ENCODE peak calls at places on chromosomes 5 and 9, in eight cellular contexts. One of them, this sample, is unnamed. For H3K9me3 and H3K36me3, the result is how much of the 10 kb centered on the place peaks cover.

GRCh38 chr5:1392261-1392660 is 47.4 kb upstream of the CLPTM1L start:
- DNase-seq in effector memory CD4-positive, alpha-beta T cell: no peak
- DNase-seq in cardiac muscle cell: no peak
- DNase-seq in Peyer's patch: no peak
- DNase-seq in neuronal stem cell: no peak
- DNase-seq in stomach: no peak
- DNase-seq in right lobe of liver: no peak
- DNase-seq in left ventricle myocardium inferior: no peak
- DNase-seq in this sample: no peak

GRCh38 chr5:1901081-1901480 is 18.4 kb upstream of the IRX4 start:
- DNase-seq in left ventricle myocardium inferior: no peak
- DNase-seq in right lobe of liver: no peak
- DNase-seq in effector memory CD4-positive, alpha-beta T cell: no peak
- DNase-seq in stomach: no peak
- DNase-seq in cardiac muscle cell: no peak
- DNase-seq in Peyer's patch: no peak
- DNase-seq in neuronal stem cell: no peak
- DNase-seq in this sample: peak

GRCh38 chr5:58246521-58246944 is 213.4 kb downstream of the PLK2 start:
- DNase-seq in neuronal stem cell: no peak
- DNase-seq in effector memory CD4-positive, alpha-beta T cell: no peak
- DNase-seq in Peyer's patch: no peak
- DNase-seq in cardiac muscle cell: no peak
- DNase-seq in right lobe of liver: no peak
- DNase-seq in stomach: no peak
- DNase-seq in left ventricle myocardium inferior: no peak
- DNase-seq in this sample: no peak

GRCh38 chr5:74034738-74035137 is 408.7 kb downstream of the ARHGEF28 start:
- DNase-seq in neuronal stem cell: no peak
- DNase-seq in cardiac muscle cell: no peak
- DNase-seq in Peyer's patch: no peak
- DNase-seq in effector memory CD4-positive, alpha-beta T cell: no peak
- DNase-seq in stomach: no peak
- DNase-seq in right lobe of liver: no peak
- DNase-seq in left ventricle myocardium inferior: no peak
- DNase-seq in this sample: peak

GRCh38 chr5:148387325-148387724 is 3.6 kb downstream of the FBXO38 start:
- DNase-seq in cardiac muscle cell: no peak
- DNase-seq in stomach: no peak
- DNase-seq in Peyer's patch: no peak
- DNase-seq in left ventricle myocardium inferior: no peak
- DNase-seq in right lobe of liver: no peak
- DNase-seq in neuronal stem cell: no peak
- DNase-seq in effector memory CD4-positive, alpha-beta T cell: no peak
- DNase-seq in this sample: no peak

GRCh38 chr9:134378901-134379338 is 52.7 kb downstream of the RXRA start:
- DNase-seq in left ventricle myocardium inferior: peak
- DNase-seq in effector memory CD4-positive, alpha-beta T cell: no peak
- DNase-seq in Peyer's patch: no peak
- DNase-seq in cardiac muscle cell: no peak
- DNase-seq in right lobe of liver: peak
- DNase-seq in stomach: peak
- DNase-seq in neuronal stem cell: no peak
- DNase-seq in this sample: peak

GRCh38 chr5:135337064-135337463 is 62.0 kb downstream of the MACROH2A1 start:
- DNase-seq in cardiac muscle cell: no peak
- DNase-seq in neuronal stem cell: no peak
- DNase-seq in right lobe of liver: no peak
- DNase-seq in effector memory CD4-positive, alpha-beta T cell: no peak
- DNase-seq in Peyer's patch: no peak
- DNase-seq in stomach: no peak
- DNase-seq in left ventricle myocardium inferior: no peak
- DNase-seq in this sample: peak

GRCh38 chr5:7629559-7629958 is 221.4 kb downstream of the CFAP90 start:
- DNase-seq in neuronal stem cell: no peak
- DNase-seq in stomach: no peak
- DNase-seq in left ventricle myocardium inferior: no peak
- DNase-seq in right lobe of liver: no peak
- DNase-seq in effector memory CD4-positive, alpha-beta T cell: no peak
- DNase-seq in Peyer's patch: no peak
- DNase-seq in cardiac muscle cell: no peak
- DNase-seq in this sample: no peak

GRCh38 chr5:180848265-180848664 is 12.8 kb downstream of the ZFP62 start:
- DNase-seq in cardiac muscle cell: no peak
- DNase-seq in right lobe of liver: no peak
- DNase-seq in left ventricle myocardium inferior: no peak
- DNase-seq in neuronal stem cell: no peak
- DNase-seq in stomach: no peak
- DNase-seq in effector memory CD4-positive, alpha-beta T cell: no peak
- DNase-seq in Peyer's patch: no peak
- DNase-seq in this sample: no peak

GRCh38 chr5:180847053-180847452 is 14.0 kb downstream of the ZFP62 start:
- DNase-seq in neuronal stem cell: no peak
- DNase-seq in stomach: no peak
- DNase-seq in left ventricle myocardium inferior: no peak
- DNase-seq in effector memory CD4-positive, alpha-beta T cell: no peak
- DNase-seq in right lobe of liver: no peak
- DNase-seq in cardiac muscle cell: no peak
- DNase-seq in Peyer's patch: no peak
- DNase-seq in this sample: no peak

GRCh38 chr5:180844858-180845257 is 16.2 kb downstream of the ZFP62 start:
- DNase-seq in stomach: no peak
- DNase-seq in Peyer's patch: no peak
- DNase-seq in neuronal stem cell: no peak
- DNase-seq in effector memory CD4-positive, alpha-beta T cell: no peak
- DNase-seq in right lobe of liver: no peak
- DNase-seq in cardiac muscle cell: no peak
- DNase-seq in left ventricle myocardium inferior: no peak
- DNase-seq in this sample: no peak

GRCh38 chr5:180848878-180849277 is 12.2 kb downstream of the ZFP62 start:
- DNase-seq in left ventricle myocardium inferior: no peak
- DNase-seq in Peyer's patch: no peak
- DNase-seq in effector memory CD4-positive, alpha-beta T cell: no peak
- DNase-seq in neuronal stem cell: no peak
- DNase-seq in cardiac muscle cell: no peak
- DNase-seq in right lobe of liver: no peak
- DNase-seq in stomach: no peak
- DNase-seq in this sample: no peak

GRCh38 chr5:180844432-180844831 is 16.6 kb downstream of the ZFP62 start:
- DNase-seq in right lobe of liver: no peak
- DNase-seq in left ventricle myocardium inferior: no peak
- DNase-seq in stomach: no peak
- DNase-seq in cardiac muscle cell: no peak
- DNase-seq in Peyer's patch: no peak
- DNase-seq in neuronal stem cell: no peak
- DNase-seq in effector memory CD4-positive, alpha-beta T cell: no peak
- DNase-seq in this sample: no peak
- H3K9me3 ChIP-seq in right lobe of liver: under half
- H3K9me3 ChIP-seq in left ventricle myocardium inferior: under half
- H3K9me3 ChIP-seq in stomach: under half
- H3K9me3 ChIP-seq in cardiac muscle cell: under half
- H3K9me3 ChIP-seq in Peyer's patch: under half
- H3K9me3 ChIP-seq in neuronal stem cell: under half
- H3K9me3 ChIP-seq in effector memory CD4-positive, alpha-beta T cell: under half
- H3K9me3 ChIP-seq in this sample: under half

DNA sequence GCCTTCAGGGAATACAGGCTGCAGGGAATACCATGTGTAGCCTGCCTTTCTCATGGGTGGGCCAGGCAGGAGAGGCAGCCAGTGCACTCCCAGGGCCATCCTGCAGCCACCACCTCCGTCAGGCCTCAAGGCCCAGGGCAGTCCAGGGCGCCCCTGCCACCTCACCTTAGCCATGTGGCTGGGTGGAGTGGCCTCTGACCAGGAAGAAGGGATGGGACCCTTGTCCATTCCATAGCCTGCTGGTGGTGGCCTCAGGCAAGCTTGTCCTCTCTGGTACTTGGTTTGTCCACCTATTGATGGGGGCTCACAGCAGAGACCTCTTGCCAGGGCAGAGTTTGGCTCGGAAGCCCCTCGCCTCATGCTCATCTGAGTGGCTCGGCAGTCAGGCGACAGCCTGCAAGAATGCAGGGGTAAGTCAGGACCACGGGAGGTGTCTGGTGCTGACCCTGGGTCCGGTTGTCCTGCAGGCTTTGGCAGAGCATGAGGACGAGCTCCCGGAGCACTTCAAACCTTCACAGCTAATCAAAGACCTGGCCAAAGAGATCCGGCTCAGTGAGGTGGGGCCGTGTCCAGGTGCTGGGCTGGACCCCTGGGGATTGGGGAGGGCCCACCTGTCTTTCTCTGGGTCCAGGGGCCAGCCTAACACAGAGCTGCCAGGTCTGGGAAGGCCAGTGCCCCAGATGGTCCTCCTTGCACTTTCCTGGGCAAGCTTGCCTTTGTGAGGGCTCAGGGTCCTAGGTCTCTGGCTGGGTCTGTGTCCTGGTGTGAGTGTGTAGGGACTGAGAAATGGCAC is 82.9 kb downstream of the PHF2 start:
- DNase-seq in neuronal stem cell: no peak
- DNase-seq in stomach: no peak
- DNase-seq in right lobe of liver: peak
- DNase-seq in cardiac muscle cell: no peak
- DNase-seq in effector memory CD4-positive, alpha-beta T cell: no peak
- DNase-seq in Peyer's patch: peak
- DNase-seq in left ventricle myocardium inferior: peak
- DNase-seq in this sample: no peak
- H3K36me3 ChIP-seq in neuronal stem cell: under half
- H3K36me3 ChIP-seq in stomach: half or more
- H3K36me3 ChIP-seq in right lobe of liver: under half
- H3K36me3 ChIP-seq in cardiac muscle cell: under half
- H3K36me3 ChIP-seq in effector memory CD4-positive, alpha-beta T cell: half or more
- H3K36me3 ChIP-seq in Peyer's patch: under half
- H3K36me3 ChIP-seq in left ventricle myocardium inferior: half or more
- H3K36me3 ChIP-seq in this sample: under half

GRCh38 chr5:9058666-9059065 is 487.2 kb downstream of the SEMA5A start:
- DNase-seq in stomach: no peak
- DNase-seq in neuronal stem cell: no peak
- DNase-seq in effector memory CD4-positive, alpha-beta T cell: no peak
- DNase-seq in cardiac muscle cell: no peak
- DNase-seq in left ventricle myocardium inferior: no peak
- DNase-seq in right lobe of liver: no peak
- DNase-seq in Peyer's patch: no peak
- DNase-seq in this sample: peak

GRCh38 chr5:9062873-9063272 is 483.0 kb downstream of the SEMA5A start:
- DNase-seq in neuronal stem cell: no peak
- DNase-seq in Peyer's patch: no peak
- DNase-seq in stomach: no peak
- DNase-seq in cardiac muscle cell: no peak
- DNase-seq in right lobe of liver: no peak
- DNase-seq in left ventricle myocardium inferior: no peak
- DNase-seq in effector memory CD4-positive, alpha-beta T cell: no peak
- DNase-seq in this sample: no peak

GRCh38 chr5:9058161-9058560 is 487.7 kb downstream of the SEMA5A start:
- DNase-seq in left ventricle myocardium inferior: no peak
- DNase-seq in neuronal stem cell: no peak
- DNase-seq in Peyer's patch: no peak
- DNase-seq in cardiac muscle cell: no peak
- DNase-seq in effector memory CD4-positive, alpha-beta T cell: no peak
- DNase-seq in right lobe of liver: no peak
- DNase-seq in stomach: no peak
- DNase-seq in this sample: no peak

GRCh38 chr5:9057406-9058000 is 488.4 kb downstream of the SEMA5A start:
- DNase-seq in effector memory CD4-positive, alpha-beta T cell: no peak
- DNase-seq in left ventricle myocardium inferior: no peak
- DNase-seq in right lobe of liver: no peak
- DNase-seq in stomach: no peak
- DNase-seq in neuronal stem cell: no peak
- DNase-seq in Peyer's patch: peak
- DNase-seq in cardiac muscle cell: no peak
- DNase-seq in this sample: no peak

DNA sequence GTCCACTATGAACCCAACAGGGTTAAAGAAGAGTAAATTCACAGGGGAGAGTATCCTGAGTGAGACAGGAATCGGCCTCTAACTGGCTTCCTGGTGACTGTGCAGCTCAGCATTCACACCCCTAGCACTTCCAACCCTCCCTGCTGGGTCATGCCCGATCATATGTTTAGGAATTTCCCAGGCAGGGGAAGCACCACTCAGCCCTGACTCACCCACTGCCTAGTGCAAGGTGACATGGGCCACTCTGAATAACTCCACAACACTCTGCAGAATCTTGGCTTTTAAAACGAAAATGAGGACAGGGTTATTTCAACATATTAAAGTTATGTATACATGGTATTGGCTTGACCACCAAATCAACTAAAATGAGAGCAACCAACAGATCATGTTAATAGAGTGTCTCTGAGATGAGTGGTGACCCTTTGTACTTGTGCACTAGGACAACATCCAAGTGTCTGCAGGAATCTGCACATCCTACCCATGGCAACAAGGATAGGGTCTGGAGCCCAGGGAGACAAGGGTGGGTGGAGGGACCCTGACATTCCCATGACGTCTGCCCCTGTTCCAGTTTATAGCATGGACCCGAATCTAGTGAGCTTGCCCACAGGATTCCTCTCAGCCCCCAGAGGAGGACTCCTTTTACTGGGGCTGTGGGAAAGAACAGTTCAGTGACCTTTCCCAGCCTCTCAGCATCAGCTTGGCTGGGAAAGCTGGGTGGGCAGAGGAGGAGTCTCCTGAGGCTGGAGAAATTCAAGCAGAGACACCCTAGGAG is 485.8 kb downstream of the SEMA5A start:
- DNase-seq in Peyer's patch: peak
- DNase-seq in stomach: no peak
- DNase-seq in cardiac muscle cell: no peak
- DNase-seq in left ventricle myocardium inferior: peak
- DNase-seq in neuronal stem cell: no peak
- DNase-seq in right lobe of liver: no peak
- DNase-seq in effector memory CD4-positive, alpha-beta T cell: no peak
- DNase-seq in this sample: peak
- H3K9me3 ChIP-seq in Peyer's patch: under half
- H3K9me3 ChIP-seq in stomach: under half
- H3K9me3 ChIP-seq in cardiac muscle cell: under half
- H3K9me3 ChIP-seq in left ventricle myocardium inferior: under half
- H3K9me3 ChIP-seq in neuronal stem cell: under half
- H3K9me3 ChIP-seq in right lobe of liver: under half
- H3K9me3 ChIP-seq in effector memory CD4-positive, alpha-beta T cell: under half
- H3K9me3 ChIP-seq in this sample: under half

GRCh38 chr9:90896231-90896630 is 94.6 kb downstream of the SYK start:
- DNase-seq in Peyer's patch: no peak
- DNase-seq in neuronal stem cell: no peak
- DNase-seq in left ventricle myocardium inferior: no peak
- DNase-seq in stomach: no peak
- DNase-seq in right lobe of liver: no peak
- DNase-seq in cardiac muscle cell: no peak
- DNase-seq in effector memory CD4-positive, alpha-beta T cell: no peak
- DNase-seq in this sample: no peak

GRCh38 chr9:90893706-90894105 is 92.1 kb downstream of the SYK start:
- DNase-seq in Peyer's patch: no peak
- DNase-seq in neuronal stem cell: no peak
- DNase-seq in left ventricle myocardium inferior: no peak
- DNase-seq in right lobe of liver: no peak
- DNase-seq in cardiac muscle cell: no peak
- DNase-seq in stomach: no peak
- DNase-seq in effector memory CD4-positive, alpha-beta T cell: no peak
- DNase-seq in this sample: no peak

GRCh38 chr9:90894956-90895687 is 93.5 kb downstream of the SYK start:
- DNase-seq in neuronal stem cell: no peak
- DNase-seq in left ventricle myocardium inferior: no peak
- DNase-seq in right lobe of liver: no peak
- DNase-seq in Peyer's patch: no peak
- DNase-seq in cardiac muscle cell: peak
- DNase-seq in effector memory CD4-positive, alpha-beta T cell: no peak
- DNase-seq in stomach: no peak
- DNase-seq in this sample: peak

GRCh38 chr9:90898229-90898628 is 96.6 kb downstream of the SYK start:
- DNase-seq in neuronal stem cell: no peak
- DNase-seq in effector memory CD4-positive, alpha-beta T cell: no peak
- DNase-seq in Peyer's patch: no peak
- DNase-seq in left ventricle myocardium inferior: no peak
- DNase-seq in stomach: no peak
- DNase-seq in cardiac muscle cell: peak
- DNase-seq in right lobe of liver: no peak
- DNase-seq in this sample: no peak

GRCh38 chr9:90895786-90896185 is 94.2 kb downstream of the SYK start:
- DNase-seq in cardiac muscle cell: no peak
- DNase-seq in Peyer's patch: no peak
- DNase-seq in neuronal stem cell: no peak
- DNase-seq in effector memory CD4-positive, alpha-beta T cell: no peak
- DNase-seq in stomach: no peak
- DNase-seq in left ventricle myocardium inferior: no peak
- DNase-seq in right lobe of liver: no peak
- DNase-seq in this sample: no peak
- H3K36me3 ChIP-seq in cardiac muscle cell: under half
- H3K36me3 ChIP-seq in Peyer's patch: under half
- H3K36me3 ChIP-seq in neuronal stem cell: under half
- H3K36me3 ChIP-seq in effector memory CD4-positive, alpha-beta T cell: under half
- H3K36me3 ChIP-seq in stomach: half or more
- H3K36me3 ChIP-seq in left ventricle myocardium inferior: under half
- H3K36me3 ChIP-seq in right lobe of liver: under half
- H3K36me3 ChIP-seq in this sample: under half